ENCODE peak calls at places on chromosomes 2 and 18, in eight cellular contexts. One of them, this sample, is unnamed.

GRCh38 chr2:5978352-5978751 is 286.2 kb downstream of the SOX11 start:
- DNase-seq in GM10248: peak; percentile 0
- DNase-seq in cardiac muscle cell: no peak
- DNase-seq in AG04450: no peak
- DNase-seq in RWPE1: no peak
- DNase-seq in CD8-positive, alpha-beta T cell: no peak
- DNase-seq in astrocyte of the spinal cord: no peak
- DNase-seq in epithelial cell of proximal tubule: no peak
- DNase-seq in this sample: no peak

GRCh38 chr2:121132054-121132453 is 152.9 kb downstream of the TFCP2L1 start:
- DNase-seq in GM10248: no peak
- DNase-seq in cardiac muscle cell: no peak
- DNase-seq in AG04450: no peak
- DNase-seq in RWPE1: no peak
- DNase-seq in CD8-positive, alpha-beta T cell: no peak
- DNase-seq in astrocyte of the spinal cord: no peak
- DNase-seq in epithelial cell of proximal tubule: no peak
- DNase-seq in this sample: no peak

GRCh38 chr2:44362207-44363015 is 664 bp downstream of the CAMKMT start:
- DNase-seq in GM10248: peak; percentile 21
- DNase-seq in cardiac muscle cell: peak; percentile 64
- DNase-seq in AG04450: no peak
- DNase-seq in RWPE1: peak; percentile 48
- DNase-seq in CD8-positive, alpha-beta T cell: peak; percentile 28
- DNase-seq in astrocyte of the spinal cord: peak; percentile 54
- DNase-seq in epithelial cell of proximal tubule: no peak
- DNase-seq in this sample: no peak

GRCh38 chr2:108837198-108837597 is 50.6 kb downstream of the CCDC138 start:
- DNase-seq in GM10248: no peak
- DNase-seq in cardiac muscle cell: no peak
- DNase-seq in AG04450: no peak
- DNase-seq in RWPE1: no peak
- DNase-seq in CD8-positive, alpha-beta T cell: no peak
- DNase-seq in astrocyte of the spinal cord: no peak
- DNase-seq in epithelial cell of proximal tubule: no peak
- DNase-seq in this sample: no peak

GRCh38 chr2:191811807-191812602 is 34.9 kb downstream of the CAVIN2 start:
- DNase-seq in GM10248: peak; percentile 28
- DNase-seq in cardiac muscle cell: peak; percentile 73
- DNase-seq in AG04450: peak; percentile 47
- DNase-seq in RWPE1: peak; percentile 60
- DNase-seq in CD8-positive, alpha-beta T cell: no peak
- DNase-seq in astrocyte of the spinal cord: peak; percentile 80
- DNase-seq in epithelial cell of proximal tubule: peak; percentile 13
- DNase-seq in this sample: peak; percentile 19

GRCh38 chr2:122205637-122206036 is 450.2 kb downstream of the TSN start:
- DNase-seq in GM10248: no peak
- DNase-seq in cardiac muscle cell: peak; percentile 59
- DNase-seq in AG04450: no peak
- DNase-seq in RWPE1: no peak
- DNase-seq in CD8-positive, alpha-beta T cell: no peak
- DNase-seq in astrocyte of the spinal cord: peak; percentile 2
- DNase-seq in epithelial cell of proximal tubule: no peak
- DNase-seq in this sample: no peak

GRCh38 chr2:113709022-113709421 is 47.4 kb downstream of the SLC35F5 start:
- DNase-seq in GM10248: no peak
- DNase-seq in cardiac muscle cell: no peak
- DNase-seq in AG04450: no peak
- DNase-seq in RWPE1: no peak
- DNase-seq in CD8-positive, alpha-beta T cell: no peak
- DNase-seq in astrocyte of the spinal cord: no peak
- DNase-seq in epithelial cell of proximal tubule: no peak
- DNase-seq in this sample: no peak

GRCh38 chr2:54366487-54367280 is 89.4 kb upstream of the SPTBN1 start:
- DNase-seq in GM10248: no peak
- DNase-seq in cardiac muscle cell: no peak
- DNase-seq in AG04450: no peak
- DNase-seq in RWPE1: no peak
- DNase-seq in CD8-positive, alpha-beta T cell: no peak
- DNase-seq in astrocyte of the spinal cord: no peak
- DNase-seq in epithelial cell of proximal tubule: no peak
- DNase-seq in this sample: no peak

GRCh38 chr2:234588054-234588430 is 91.2 kb upstream of the ARL4C start:
- DNase-seq in GM10248: no peak
- DNase-seq in cardiac muscle cell: no peak
- DNase-seq in AG04450: no peak
- DNase-seq in RWPE1: no peak
- DNase-seq in CD8-positive, alpha-beta T cell: no peak
- DNase-seq in astrocyte of the spinal cord: no peak
- DNase-seq in epithelial cell of proximal tubule: no peak
- DNase-seq in this sample: no peak

GRCh38 chr2:234980476-234981187 is 28.8 kb downstream of the SH3BP4 start:
- DNase-seq in GM10248: no peak
- DNase-seq in cardiac muscle cell: no peak
- DNase-seq in AG04450: no peak
- DNase-seq in RWPE1: no peak
- DNase-seq in CD8-positive, alpha-beta T cell: no peak
- DNase-seq in astrocyte of the spinal cord: peak; percentile 72
- DNase-seq in epithelial cell of proximal tubule: no peak
- DNase-seq in this sample: no peak

GRCh38 chr2:101047075-101047766 is 45.1 kb downstream of the RPL31 start:
- DNase-seq in GM10248: no peak
- DNase-seq in cardiac muscle cell: no peak
- DNase-seq in AG04450: no peak
- DNase-seq in RWPE1: peak; percentile 91
- DNase-seq in CD8-positive, alpha-beta T cell: no peak
- DNase-seq in astrocyte of the spinal cord: peak; percentile 26
- DNase-seq in epithelial cell of proximal tubule: no peak
- DNase-seq in this sample: no peak

GRCh38 chr2:67476808-67477790 is 80.0 kb downstream of the ETAA1 start:
- DNase-seq in GM10248: no peak
- DNase-seq in cardiac muscle cell: peak; percentile 43
- DNase-seq in AG04450: no peak
- DNase-seq in RWPE1: peak; percentile 40
- DNase-seq in CD8-positive, alpha-beta T cell: no peak
- DNase-seq in astrocyte of the spinal cord: peak; percentile 57
- DNase-seq in epithelial cell of proximal tubule: no peak
- DNase-seq in this sample: no peak

GRCh38 chr2:104415284-104415683 is 438.6 kb upstream of the POU3F3 start:
- DNase-seq in GM10248: no peak
- DNase-seq in cardiac muscle cell: no peak
- DNase-seq in AG04450: no peak
- DNase-seq in RWPE1: no peak
- DNase-seq in CD8-positive, alpha-beta T cell: no peak
- DNase-seq in astrocyte of the spinal cord: no peak
- DNase-seq in epithelial cell of proximal tubule: no peak
- DNase-seq in this sample: no peak

GRCh38 chr2:104413890-104414289 is 440.0 kb upstream of the POU3F3 start:
- DNase-seq in GM10248: no peak
- DNase-seq in cardiac muscle cell: no peak
- DNase-seq in AG04450: no peak
- DNase-seq in RWPE1: no peak
- DNase-seq in CD8-positive, alpha-beta T cell: no peak
- DNase-seq in astrocyte of the spinal cord: no peak
- DNase-seq in epithelial cell of proximal tubule: no peak
- DNase-seq in this sample: no peak

GRCh38 chr2:104408266-104408665 is 445.6 kb upstream of the POU3F3 start:
- DNase-seq in GM10248: no peak
- DNase-seq in cardiac muscle cell: peak; percentile 30
- DNase-seq in AG04450: no peak
- DNase-seq in RWPE1: no peak
- DNase-seq in CD8-positive, alpha-beta T cell: no peak
- DNase-seq in astrocyte of the spinal cord: peak; percentile 40
- DNase-seq in epithelial cell of proximal tubule: peak; percentile 41
- DNase-seq in this sample: no peak

DNA sequence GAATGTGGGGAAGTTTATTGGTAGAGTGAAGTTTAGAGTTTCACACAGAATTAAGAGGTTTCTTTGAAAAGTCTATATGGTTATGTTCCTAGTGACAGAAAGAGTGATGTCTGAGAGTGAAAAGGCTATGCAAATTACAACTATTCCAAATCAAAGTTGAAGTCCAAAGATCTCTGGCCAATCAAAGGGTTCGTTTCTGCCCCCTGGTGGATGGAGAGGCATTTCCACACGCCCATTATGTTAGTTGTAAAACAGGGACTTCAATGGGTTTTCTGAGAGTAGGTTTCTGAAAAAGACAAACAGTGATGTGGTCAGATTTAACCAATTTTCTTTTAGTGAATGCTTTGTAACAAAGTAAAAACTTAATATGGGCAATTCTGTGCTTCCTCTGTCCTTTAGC is 441.5 kb upstream of the POU3F3 start:
- DNase-seq in GM10248: peak; percentile 33
- DNase-seq in cardiac muscle cell: peak; percentile 56
- DNase-seq in AG04450: no peak
- DNase-seq in RWPE1: peak; percentile 11
- DNase-seq in CD8-positive, alpha-beta T cell: no peak
- DNase-seq in astrocyte of the spinal cord: peak; percentile 31
- DNase-seq in epithelial cell of proximal tubule: no peak
- DNase-seq in this sample: no peak
- TF ChIP-seq CTCF in GM10248: peak; percentile 46
- TF ChIP-seq CTCF in cardiac muscle cell: no peak
- TF ChIP-seq CTCF in AG04450: no peak
- TF ChIP-seq CTCF in RWPE1: peak; percentile 5
- TF ChIP-seq CTCF in CD8-positive, alpha-beta T cell: no peak
- TF ChIP-seq CTCF in astrocyte of the spinal cord: peak; percentile 62
- TF ChIP-seq CTCF in epithelial cell of proximal tubule: peak; percentile 89
- TF ChIP-seq CTCF in this sample: peak; percentile 58

GRCh38 chr2:205483122-205483521 is 199.2 kb upstream of the NRP2 start:
- DNase-seq in GM10248: no peak
- DNase-seq in cardiac muscle cell: no peak
- DNase-seq in AG04450: no peak
- DNase-seq in RWPE1: no peak
- DNase-seq in CD8-positive, alpha-beta T cell: no peak
- DNase-seq in astrocyte of the spinal cord: no peak
- DNase-seq in epithelial cell of proximal tubule: no peak
- DNase-seq in this sample: no peak
- TF ChIP-seq CTCF in GM10248: no peak
- TF ChIP-seq CTCF in cardiac muscle cell: no peak
- TF ChIP-seq CTCF in AG04450: no peak
- TF ChIP-seq CTCF in RWPE1: no peak
- TF ChIP-seq CTCF in CD8-positive, alpha-beta T cell: no peak
- TF ChIP-seq CTCF in astrocyte of the spinal cord: no peak
- TF ChIP-seq CTCF in epithelial cell of proximal tubule: no peak
- TF ChIP-seq CTCF in this sample: no peak

GRCh38 chr2:175414872-175415487 is 233.5 kb upstream of the ATP5MC3 start:
- DNase-seq in GM10248: no peak
- DNase-seq in cardiac muscle cell: peak; percentile 69
- DNase-seq in AG04450: peak; percentile 6
- DNase-seq in RWPE1: peak; percentile 66
- DNase-seq in CD8-positive, alpha-beta T cell: no peak
- DNase-seq in astrocyte of the spinal cord: peak; percentile 66
- DNase-seq in epithelial cell of proximal tubule: peak; percentile 20
- DNase-seq in this sample: no peak
- TF ChIP-seq CTCF in GM10248: peak; percentile 40
- TF ChIP-seq CTCF in cardiac muscle cell: peak; percentile 66
- TF ChIP-seq CTCF in AG04450: peak; percentile 75
- TF ChIP-seq CTCF in RWPE1: peak; percentile 72
- TF ChIP-seq CTCF in CD8-positive, alpha-beta T cell: no peak
- TF ChIP-seq CTCF in astrocyte of the spinal cord: peak; percentile 77
- TF ChIP-seq CTCF in epithelial cell of proximal tubule: peak; percentile 76
- TF ChIP-seq CTCF in this sample: peak; percentile 57

GRCh38 chr2:675982-676646 is 1.1 kb downstream of the TMEM18 start:
- DNase-seq in GM10248: peak; percentile 47
- DNase-seq in cardiac muscle cell: no peak
- DNase-seq in AG04450: peak; percentile 80
- DNase-seq in RWPE1: peak; percentile 64
- DNase-seq in CD8-positive, alpha-beta T cell: peak; percentile 60
- DNase-seq in astrocyte of the spinal cord: peak; percentile 86
- DNase-seq in epithelial cell of proximal tubule: peak; percentile 77
- DNase-seq in this sample: peak; percentile 35
- TF ChIP-seq CTCF in GM10248: peak; percentile 15
- TF ChIP-seq CTCF in cardiac muscle cell: peak; percentile 51
- TF ChIP-seq CTCF in AG04450: peak; percentile 51
- TF ChIP-seq CTCF in RWPE1: peak; percentile 55
- TF ChIP-seq CTCF in CD8-positive, alpha-beta T cell: no peak
- TF ChIP-seq CTCF in astrocyte of the spinal cord: peak; percentile 58
- TF ChIP-seq CTCF in epithelial cell of proximal tubule: peak; percentile 46
- TF ChIP-seq CTCF in this sample: no peak

DNA sequence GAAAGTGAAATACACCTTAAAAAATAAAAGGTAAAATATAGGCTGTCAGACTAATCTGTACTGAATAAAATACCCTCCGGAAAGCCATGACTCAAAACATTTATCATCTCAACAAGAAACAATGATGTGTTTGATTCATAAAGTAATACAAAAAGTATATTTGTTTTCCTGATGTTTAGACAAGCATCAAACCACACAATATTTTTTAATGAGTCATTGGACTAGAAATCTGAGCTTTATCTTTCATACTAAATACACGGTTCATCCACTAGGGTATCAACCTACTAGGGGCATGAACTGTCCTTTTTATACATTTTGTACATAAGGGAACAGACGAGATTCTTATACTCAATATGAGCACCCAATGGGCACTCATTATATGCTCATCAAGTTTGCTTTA is 31.3 kb downstream of the CD226 start:
- DNase-seq in GM10248: no peak
- DNase-seq in cardiac muscle cell: no peak
- DNase-seq in AG04450: no peak
- DNase-seq in RWPE1: peak; percentile 8
- DNase-seq in CD8-positive, alpha-beta T cell: no peak
- DNase-seq in astrocyte of the spinal cord: no peak
- DNase-seq in epithelial cell of proximal tubule: no peak
- DNase-seq in this sample: no peak
- TF ChIP-seq CTCF in GM10248: no peak
- TF ChIP-seq CTCF in cardiac muscle cell: no peak
- TF ChIP-seq CTCF in AG04450: no peak
- TF ChIP-seq CTCF in RWPE1: no peak
- TF ChIP-seq CTCF in CD8-positive, alpha-beta T cell: no peak
- TF ChIP-seq CTCF in astrocyte of the spinal cord: no peak
- TF ChIP-seq CTCF in epithelial cell of proximal tubule: no peak
- TF ChIP-seq CTCF in this sample: no peak

DNA sequence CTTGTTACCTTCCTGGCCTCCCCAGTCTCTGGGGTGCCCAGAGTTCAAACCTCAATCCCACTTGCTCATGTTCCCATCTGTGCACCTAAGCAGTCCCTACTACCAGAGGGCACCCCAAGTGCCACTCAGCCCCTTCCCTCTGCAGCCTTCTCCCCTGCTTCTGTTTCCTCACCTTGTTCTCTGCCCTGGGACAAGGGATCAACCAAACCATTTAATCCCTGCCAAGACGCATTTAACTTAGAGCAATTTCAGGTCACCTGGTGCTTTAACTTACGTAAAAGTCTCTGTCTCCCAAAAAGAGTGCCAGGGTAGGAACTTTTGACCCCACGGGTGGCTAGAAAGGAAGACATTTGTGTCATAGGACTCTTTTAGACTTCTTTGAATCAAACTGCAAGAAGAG is 67.2 kb downstream of the SRD5A2 start:
- DNase-seq in GM10248: no peak
- DNase-seq in cardiac muscle cell: no peak
- DNase-seq in AG04450: no peak
- DNase-seq in RWPE1: no peak
- DNase-seq in CD8-positive, alpha-beta T cell: no peak
- DNase-seq in astrocyte of the spinal cord: no peak
- DNase-seq in epithelial cell of proximal tubule: no peak
- DNase-seq in this sample: no peak
- TF ChIP-seq CTCF in GM10248: no peak
- TF ChIP-seq CTCF in cardiac muscle cell: no peak
- TF ChIP-seq CTCF in AG04450: no peak
- TF ChIP-seq CTCF in RWPE1: no peak
- TF ChIP-seq CTCF in CD8-positive, alpha-beta T cell: no peak
- TF ChIP-seq CTCF in astrocyte of the spinal cord: no peak
- TF ChIP-seq CTCF in epithelial cell of proximal tubule: no peak
- TF ChIP-seq CTCF in this sample: no peak

This sample was measured in D721Med.